ENCODE peak calls at places on chromosome 12, in four cellular contexts. One of them, this sample, is unnamed.

GRCh38 chr12:24948816-24949722 is at the start of gene BCAT1:
- DNase-seq in IMR-90: peak
- DNase-seq in naive thymus-derived CD4-positive, alpha-beta T cell: no peak
- DNase-seq in cardiac muscle cell: peak
- DNase-seq in this sample: peak

GRCh38 chr12:31206038-31206670 is 119.8 kb downstream of the SINHCAF start:
- DNase-seq in IMR-90: peak
- DNase-seq in naive thymus-derived CD4-positive, alpha-beta T cell: no peak
- DNase-seq in cardiac muscle cell: no peak
- DNase-seq in this sample: no peak

GRCh38 chr12:46384451-46385301 is 12.1 kb upstream of the SLC38A2 start:
- DNase-seq in IMR-90: no peak
- DNase-seq in naive thymus-derived CD4-positive, alpha-beta T cell: no peak
- DNase-seq in cardiac muscle cell: no peak
- DNase-seq in this sample: no peak

GRCh38 chr12:9961106-9961505 is 10.1 kb upstream of the CLEC12A start:
- DNase-seq in IMR-90: no peak
- DNase-seq in naive thymus-derived CD4-positive, alpha-beta T cell: no peak
- DNase-seq in cardiac muscle cell: no peak
- DNase-seq in this sample: no peak

GRCh38 chr12:66144796-66145754 is 14.5 kb upstream of the LLPH start:
- DNase-seq in IMR-90: peak
- DNase-seq in naive thymus-derived CD4-positive, alpha-beta T cell: peak
- DNase-seq in cardiac muscle cell: peak
- DNase-seq in this sample: peak

GRCh38 chr12:31259136-31259881 is 66.6 kb downstream of the SINHCAF start:
- DNase-seq in IMR-90: no peak
- DNase-seq in naive thymus-derived CD4-positive, alpha-beta T cell: no peak
- DNase-seq in cardiac muscle cell: no peak
- DNase-seq in this sample: no peak

GRCh38 chr12:6766651-6767300 is 613 bp downstream of the PTMS start:
- DNase-seq in IMR-90: peak
- DNase-seq in naive thymus-derived CD4-positive, alpha-beta T cell: peak
- DNase-seq in cardiac muscle cell: peak
- DNase-seq in this sample: peak

GRCh38 chr12:101407054-101407437 is 526 bp downstream of the ARL1 start:
- DNase-seq in IMR-90: no peak
- DNase-seq in naive thymus-derived CD4-positive, alpha-beta T cell: peak
- DNase-seq in cardiac muscle cell: peak
- DNase-seq in this sample: peak

GRCh38 chr12:26125451-26126339 is 858 bp upstream of the BHLHE41 start:
- DNase-seq in IMR-90: peak
- DNase-seq in naive thymus-derived CD4-positive, alpha-beta T cell: no peak
- DNase-seq in cardiac muscle cell: peak
- DNase-seq in this sample: no peak

GRCh38 chr12:116303929-116304328 is 26.4 kb upstream of the MED13L start:
- DNase-seq in IMR-90: peak
- DNase-seq in naive thymus-derived CD4-positive, alpha-beta T cell: no peak
- DNase-seq in cardiac muscle cell: no peak
- DNase-seq in this sample: no peak

GRCh38 chr12:6788972-6789905 is at the start of gene CD4:
- DNase-seq in IMR-90: no peak
- DNase-seq in naive thymus-derived CD4-positive, alpha-beta T cell: peak
- DNase-seq in cardiac muscle cell: no peak
- DNase-seq in this sample: no peak

GRCh38 chr12:71799105-71799504 is 40.5 kb upstream of the TBC1D15 start:
- DNase-seq in IMR-90: peak
- DNase-seq in naive thymus-derived CD4-positive, alpha-beta T cell: no peak
- DNase-seq in cardiac muscle cell: peak
- DNase-seq in this sample: no peak

GRCh38 chr12:95611676-95612309 is 60.5 kb upstream of the USP44 start:
- DNase-seq in IMR-90: peak
- DNase-seq in naive thymus-derived CD4-positive, alpha-beta T cell: no peak
- DNase-seq in cardiac muscle cell: no peak
- DNase-seq in this sample: no peak

GRCh38 chr12:29518407-29518806 is 20.9 kb upstream of the OVCH1 start:
- DNase-seq in IMR-90: no peak
- DNase-seq in naive thymus-derived CD4-positive, alpha-beta T cell: no peak
- DNase-seq in cardiac muscle cell: no peak
- DNase-seq in this sample: no peak

GRCh38 chr12:108611884-108612415 is 14.1 kb upstream of the TMEM119 start:
- DNase-seq in IMR-90: peak
- DNase-seq in naive thymus-derived CD4-positive, alpha-beta T cell: peak
- DNase-seq in cardiac muscle cell: no peak
- DNase-seq in this sample: peak

GRCh38 chr12:47360771-47361388 is 281.1 kb upstream of the AMIGO2 start:
- DNase-seq in IMR-90: no peak
- DNase-seq in naive thymus-derived CD4-positive, alpha-beta T cell: peak
- DNase-seq in cardiac muscle cell: no peak
- DNase-seq in this sample: peak

GRCh38 chr12:57746025-57746424 is 1.2 kb downstream of the TSPAN31 start:
- DNase-seq in IMR-90: no peak
- DNase-seq in naive thymus-derived CD4-positive, alpha-beta T cell: no peak
- DNase-seq in cardiac muscle cell: no peak
- DNase-seq in this sample: no peak

GRCh38 chr12:85572956-85573355 is 263.3 kb downstream of the RASSF9 start:
- DNase-seq in IMR-90: no peak
- DNase-seq in naive thymus-derived CD4-positive, alpha-beta T cell: no peak
- DNase-seq in cardiac muscle cell: no peak
- DNase-seq in this sample: no peak

GRCh38 chr12:31118831-31119530 is 45.3 kb downstream of the DDX11 start:
- DNase-seq in IMR-90: no peak
- DNase-seq in naive thymus-derived CD4-positive, alpha-beta T cell: peak
- DNase-seq in cardiac muscle cell: peak
- DNase-seq in this sample: peak

GRCh38 chr12:66898700-66899469 is 220.0 kb upstream of the GRIP1 start:
- DNase-seq in IMR-90: no peak
- DNase-seq in naive thymus-derived CD4-positive, alpha-beta T cell: no peak
- DNase-seq in cardiac muscle cell: no peak
- DNase-seq in this sample: no peak

GRCh38 chr12:2333516-2333915 is 280.7 kb downstream of the CACNA1C start:
- DNase-seq in IMR-90: no peak
- DNase-seq in naive thymus-derived CD4-positive, alpha-beta T cell: no peak
- DNase-seq in cardiac muscle cell: no peak
- DNase-seq in this sample: no peak

GRCh38 chr12:2332947-2333346 is 280.2 kb downstream of the CACNA1C start:
- DNase-seq in IMR-90: peak
- DNase-seq in naive thymus-derived CD4-positive, alpha-beta T cell: no peak
- DNase-seq in cardiac muscle cell: no peak
- DNase-seq in this sample: no peak

GRCh38 chr12:2329811-2330210 is 277.0 kb downstream of the CACNA1C start:
- DNase-seq in IMR-90: no peak
- DNase-seq in naive thymus-derived CD4-positive, alpha-beta T cell: no peak
- DNase-seq in cardiac muscle cell: no peak
- DNase-seq in this sample: no peak

GRCh38 chr12:2334291-2335088 is 281.7 kb downstream of the CACNA1C start:
- DNase-seq in IMR-90: no peak
- DNase-seq in naive thymus-derived CD4-positive, alpha-beta T cell: no peak
- DNase-seq in cardiac muscle cell: no peak
- DNase-seq in this sample: no peak

GRCh38 chr12:2332266-2332665 is 279.5 kb downstream of the CACNA1C start:
- DNase-seq in IMR-90: peak
- DNase-seq in naive thymus-derived CD4-positive, alpha-beta T cell: no peak
- DNase-seq in cardiac muscle cell: no peak
- DNase-seq in this sample: no peak
- H3K27ac ChIP-seq in IMR-90: no peak
- H3K27ac ChIP-seq in naive thymus-derived CD4-positive, alpha-beta T cell: no peak
- H3K27ac ChIP-seq in cardiac muscle cell: no peak
- H3K27ac ChIP-seq in this sample: no peak

GRCh38 chr12:51868821-51869489 is 18.9 kb upstream of the ANKRD33 start:
- DNase-seq in IMR-90: no peak
- DNase-seq in naive thymus-derived CD4-positive, alpha-beta T cell: no peak
- DNase-seq in cardiac muscle cell: no peak
- DNase-seq in this sample: no peak
- H3K4me3 ChIP-seq in IMR-90: peak
- H3K4me3 ChIP-seq in naive thymus-derived CD4-positive, alpha-beta T cell: no peak
- H3K4me3 ChIP-seq in cardiac muscle cell: peak
- H3K4me3 ChIP-seq in this sample: no peak

GRCh38 chr12:130809791-130810190 is 29.3 kb downstream of the STX2 start:
- DNase-seq in IMR-90: no peak
- DNase-seq in naive thymus-derived CD4-positive, alpha-beta T cell: no peak
- DNase-seq in cardiac muscle cell: no peak
- DNase-seq in this sample: no peak

GRCh38 chr12:130815028-130815741 is 23.9 kb downstream of the STX2 start:
- DNase-seq in IMR-90: no peak
- DNase-seq in naive thymus-derived CD4-positive, alpha-beta T cell: no peak
- DNase-seq in cardiac muscle cell: peak
- DNase-seq in this sample: no peak

GRCh38 chr12:130816055-130816454 is 23.0 kb downstream of the STX2 start:
- DNase-seq in IMR-90: no peak
- DNase-seq in naive thymus-derived CD4-positive, alpha-beta T cell: no peak
- DNase-seq in cardiac muscle cell: peak
- DNase-seq in this sample: no peak

GRCh38 chr12:130813949-130814348 is 25.1 kb downstream of the STX2 start:
- DNase-seq in IMR-90: no peak
- DNase-seq in naive thymus-derived CD4-positive, alpha-beta T cell: no peak
- DNase-seq in cardiac muscle cell: no peak
- DNase-seq in this sample: no peak

DNA sequence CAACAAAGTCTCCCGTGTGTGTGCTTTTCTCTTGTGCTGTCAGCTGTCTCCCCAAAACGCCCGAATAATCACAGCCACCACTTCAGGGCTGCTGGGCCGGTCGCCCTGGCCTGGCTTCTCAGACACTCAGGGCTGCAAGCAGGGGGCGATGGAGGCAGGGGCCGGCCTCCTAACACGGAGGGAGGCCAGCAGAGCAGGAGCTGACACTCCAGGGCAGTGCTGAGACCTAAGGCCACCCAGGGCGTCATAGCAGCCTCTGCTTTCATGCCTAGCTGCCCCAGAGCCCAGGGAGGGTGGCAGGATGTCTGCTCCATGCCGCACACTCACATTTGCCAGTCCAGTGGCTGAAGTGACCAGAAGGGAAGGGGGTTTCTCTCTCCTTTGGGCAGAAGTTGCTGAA is 25.6 kb downstream of the STX2 start:
- DNase-seq in IMR-90: no peak
- DNase-seq in naive thymus-derived CD4-positive, alpha-beta T cell: no peak
- DNase-seq in cardiac muscle cell: no peak
- DNase-seq in this sample: no peak
- H3K27ac ChIP-seq in IMR-90: no peak
- H3K27ac ChIP-seq in naive thymus-derived CD4-positive, alpha-beta T cell: no peak
- H3K27ac ChIP-seq in cardiac muscle cell: no peak
- H3K27ac ChIP-seq in this sample: no peak

DNA sequence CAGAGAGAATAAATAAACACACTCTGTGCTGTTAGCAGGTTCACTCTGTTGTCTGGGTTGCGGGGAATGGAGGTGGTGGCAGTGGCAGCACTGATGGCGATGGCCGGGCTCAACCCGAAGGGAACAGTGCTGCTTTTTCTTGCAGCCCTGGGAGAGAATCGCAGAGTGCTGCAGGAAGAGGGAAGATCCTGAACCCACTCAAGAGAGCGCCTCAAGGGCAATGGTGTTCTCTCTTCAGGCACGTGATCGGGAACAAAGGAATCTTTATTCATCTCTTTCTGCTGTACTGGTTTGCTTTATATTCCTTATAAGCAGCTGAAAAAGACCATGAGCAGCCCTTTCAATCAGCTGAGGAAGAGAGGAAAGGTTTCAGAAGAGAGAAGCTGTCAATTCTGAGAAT is 142.4 kb downstream of the PHLDA1 start:
- DNase-seq in IMR-90: no peak
- DNase-seq in naive thymus-derived CD4-positive, alpha-beta T cell: no peak
- DNase-seq in cardiac muscle cell: no peak
- DNase-seq in this sample: no peak
- H3K4me3 ChIP-seq in IMR-90: no peak
- H3K4me3 ChIP-seq in naive thymus-derived CD4-positive, alpha-beta T cell: no peak
- H3K4me3 ChIP-seq in cardiac muscle cell: no peak
- H3K4me3 ChIP-seq in this sample: no peak

GRCh38 chr12:22615963-22616501 is 8.9 kb upstream of the ETNK1 start:
- DNase-seq in IMR-90: no peak
- DNase-seq in naive thymus-derived CD4-positive, alpha-beta T cell: no peak
- DNase-seq in cardiac muscle cell: no peak
- DNase-seq in this sample: no peak

GRCh38 chr12:22617630-22618029 is 7.3 kb upstream of the ETNK1 start:
- DNase-seq in IMR-90: no peak
- DNase-seq in naive thymus-derived CD4-positive, alpha-beta T cell: no peak
- DNase-seq in cardiac muscle cell: no peak
- DNase-seq in this sample: peak
- H3K27ac ChIP-seq in IMR-90: no peak
- H3K27ac ChIP-seq in naive thymus-derived CD4-positive, alpha-beta T cell: no peak
- H3K27ac ChIP-seq in cardiac muscle cell: no peak
- H3K27ac ChIP-seq in this sample: no peak

GRCh38 chr12:113251404-113252070 is 30.3 kb downstream of the TPCN1 start:
- DNase-seq in IMR-90: no peak
- DNase-seq in naive thymus-derived CD4-positive, alpha-beta T cell: no peak
- DNase-seq in cardiac muscle cell: no peak
- DNase-seq in this sample: no peak
- H3K4me3 ChIP-seq in IMR-90: no peak
- H3K4me3 ChIP-seq in naive thymus-derived CD4-positive, alpha-beta T cell: no peak
- H3K4me3 ChIP-seq in cardiac muscle cell: no peak
- H3K4me3 ChIP-seq in this sample: no peak

GRCh38 chr12:104748790-104749189 is 209.3 kb downstream of the SLC41A2 start:
- DNase-seq in IMR-90: peak
- DNase-seq in naive thymus-derived CD4-positive, alpha-beta T cell: no peak
- DNase-seq in cardiac muscle cell: no peak
- DNase-seq in this sample: no peak
- H3K27ac ChIP-seq in IMR-90: no peak
- H3K27ac ChIP-seq in naive thymus-derived CD4-positive, alpha-beta T cell: no peak
- H3K27ac ChIP-seq in cardiac muscle cell: no peak
- H3K27ac ChIP-seq in this sample: no peak

GRCh38 chr12:122064034-122064777 is 14.3 kb upstream of the MLXIP start:
- DNase-seq in IMR-90: peak
- DNase-seq in naive thymus-derived CD4-positive, alpha-beta T cell: peak
- DNase-seq in cardiac muscle cell: peak
- DNase-seq in this sample: peak

GRCh38 chr12:122062832-122063690 is 15.5 kb upstream of the MLXIP start:
- DNase-seq in IMR-90: peak
- DNase-seq in naive thymus-derived CD4-positive, alpha-beta T cell: no peak
- DNase-seq in cardiac muscle cell: no peak
- DNase-seq in this sample: no peak

GRCh38 chr12:122063691-122064033 is 14.9 kb upstream of the MLXIP start:
- DNase-seq in IMR-90: no peak
- DNase-seq in naive thymus-derived CD4-positive, alpha-beta T cell: no peak
- DNase-seq in cardiac muscle cell: no peak
- DNase-seq in this sample: no peak

GRCh38 chr12:122067548-122067947 is 11.0 kb upstream of the MLXIP start:
- DNase-seq in IMR-90: no peak
- DNase-seq in naive thymus-derived CD4-positive, alpha-beta T cell: no peak
- DNase-seq in cardiac muscle cell: no peak
- DNase-seq in this sample: no peak

GRCh38 chr12:122064780-122065588 is 13.6 kb upstream of the MLXIP start:
- DNase-seq in IMR-90: peak
- DNase-seq in naive thymus-derived CD4-positive, alpha-beta T cell: no peak
- DNase-seq in cardiac muscle cell: peak
- DNase-seq in this sample: no peak
- H3K4me3 ChIP-seq in IMR-90: no peak
- H3K4me3 ChIP-seq in naive thymus-derived CD4-positive, alpha-beta T cell: no peak
- H3K4me3 ChIP-seq in cardiac muscle cell: no peak
- H3K4me3 ChIP-seq in this sample: no peak

This sample was measured in OCI-LY7.